ENCODE peak calls at places on chromosomes 11 and 22, in five cellular contexts. One of them, this sample, is unnamed.

GRCh38 chr11:73528877-73529530 is 68.9 kb downstream of the FAM168A start:
- DNase-seq in psoas muscle: no peak
- DNase-seq in left ventricle myocardium inferior: no peak
- DNase-seq in tibial artery: no peak
- DNase-seq in pancreas: peak; percentile 17
- DNase-seq in this sample: no peak

GRCh38 chr22:29626497-29627195 is 23.2 kb downstream of the NF2 start:
- DNase-seq in psoas muscle: no peak
- DNase-seq in left ventricle myocardium inferior: no peak
- DNase-seq in tibial artery: no peak
- DNase-seq in pancreas: no peak
- DNase-seq in this sample: no peak

GRCh38 chr11:112129656-112130055 is 34.2 kb downstream of the IL18 start:
- DNase-seq in psoas muscle: no peak
- DNase-seq in left ventricle myocardium inferior: no peak
- DNase-seq in tibial artery: no peak
- DNase-seq in pancreas: no peak
- DNase-seq in this sample: no peak

GRCh38 chr11:10019906-10020682 is 273.9 kb downstream of the SBF2 start:
- DNase-seq in psoas muscle: no peak
- DNase-seq in left ventricle myocardium inferior: no peak
- DNase-seq in tibial artery: no peak
- DNase-seq in pancreas: no peak
- DNase-seq in this sample: no peak

GRCh38 chr11:114848027-114848426 is 169.7 kb downstream of the NXPE2 start:
- DNase-seq in psoas muscle: no peak
- DNase-seq in left ventricle myocardium inferior: no peak
- DNase-seq in tibial artery: no peak
- DNase-seq in pancreas: no peak
- DNase-seq in this sample: no peak

GRCh38 chr22:46661221-46661851 is 41.1 kb downstream of the GRAMD4 start:
- DNase-seq in psoas muscle: no peak
- DNase-seq in left ventricle myocardium inferior: no peak
- DNase-seq in tibial artery: no peak
- DNase-seq in pancreas: no peak
- DNase-seq in this sample: no peak

GRCh38 chr11:44940424-44940823 is 10.3 kb downstream of the TP53I11 start:
- DNase-seq in psoas muscle: no peak
- DNase-seq in left ventricle myocardium inferior: no peak
- DNase-seq in tibial artery: no peak
- DNase-seq in pancreas: no peak
- DNase-seq in this sample: no peak

GRCh38 chr11:108199446-108200321 is 22.8 kb downstream of the NPAT start:
- DNase-seq in psoas muscle: no peak
- DNase-seq in left ventricle myocardium inferior: no peak
- DNase-seq in tibial artery: no peak
- DNase-seq in pancreas: no peak
- DNase-seq in this sample: no peak

GRCh38 chr22:37601540-37602442 is 6.8 kb upstream of the GGA1 start:
- DNase-seq in psoas muscle: no peak
- DNase-seq in left ventricle myocardium inferior: no peak
- DNase-seq in tibial artery: no peak
- DNase-seq in pancreas: peak; percentile 86
- DNase-seq in this sample: peak; percentile 56

GRCh38 chr11:75380716-75381420 is 18.4 kb upstream of the RPS3 start:
- DNase-seq in psoas muscle: no peak
- DNase-seq in left ventricle myocardium inferior: no peak
- DNase-seq in tibial artery: no peak
- DNase-seq in pancreas: peak; percentile 21
- DNase-seq in this sample: peak; percentile 48

GRCh38 chr22:32020117-32020516 is 22.9 kb upstream of the SLC5A1 start:
- DNase-seq in psoas muscle: no peak
- DNase-seq in left ventricle myocardium inferior: no peak
- DNase-seq in tibial artery: no peak
- DNase-seq in pancreas: no peak
- DNase-seq in this sample: no peak

GRCh38 chr11:74010306-74010981 is 1.6 kb upstream of the UCP3 start:
- DNase-seq in psoas muscle: no peak
- DNase-seq in left ventricle myocardium inferior: no peak
- DNase-seq in tibial artery: no peak
- DNase-seq in pancreas: no peak
- DNase-seq in this sample: no peak

GRCh38 chr11:108093128-108093904 is 28.1 kb upstream of the ACAT1 start:
- DNase-seq in psoas muscle: no peak
- DNase-seq in left ventricle myocardium inferior: no peak
- DNase-seq in tibial artery: no peak
- DNase-seq in pancreas: no peak
- DNase-seq in this sample: no peak

GRCh38 chr11:94007426-94007825 is 13.7 kb upstream of the HEPHL1 start:
- DNase-seq in psoas muscle: no peak
- DNase-seq in left ventricle myocardium inferior: no peak
- DNase-seq in tibial artery: no peak
- DNase-seq in pancreas: no peak
- DNase-seq in this sample: no peak

GRCh38 chr11:94011478-94011877 is 9.7 kb upstream of the HEPHL1 start:
- DNase-seq in psoas muscle: no peak
- DNase-seq in left ventricle myocardium inferior: no peak
- DNase-seq in tibial artery: no peak
- DNase-seq in pancreas: no peak
- DNase-seq in this sample: no peak

GRCh38 chr11:94007906-94008305 is 13.2 kb upstream of the HEPHL1 start:
- DNase-seq in psoas muscle: no peak
- DNase-seq in left ventricle myocardium inferior: no peak
- DNase-seq in tibial artery: no peak
- DNase-seq in pancreas: no peak
- DNase-seq in this sample: no peak

GRCh38 chr11:94010136-94010535 is 11.0 kb upstream of the HEPHL1 start:
- DNase-seq in psoas muscle: no peak
- DNase-seq in left ventricle myocardium inferior: no peak
- DNase-seq in tibial artery: no peak
- DNase-seq in pancreas: no peak
- DNase-seq in this sample: no peak
- TF ChIP-seq CTCF in psoas muscle: no peak
- TF ChIP-seq CTCF in left ventricle myocardium inferior: no peak
- TF ChIP-seq CTCF in tibial artery: no peak
- TF ChIP-seq CTCF in pancreas: no peak
- TF ChIP-seq CTCF in this sample: no peak

DNA sequence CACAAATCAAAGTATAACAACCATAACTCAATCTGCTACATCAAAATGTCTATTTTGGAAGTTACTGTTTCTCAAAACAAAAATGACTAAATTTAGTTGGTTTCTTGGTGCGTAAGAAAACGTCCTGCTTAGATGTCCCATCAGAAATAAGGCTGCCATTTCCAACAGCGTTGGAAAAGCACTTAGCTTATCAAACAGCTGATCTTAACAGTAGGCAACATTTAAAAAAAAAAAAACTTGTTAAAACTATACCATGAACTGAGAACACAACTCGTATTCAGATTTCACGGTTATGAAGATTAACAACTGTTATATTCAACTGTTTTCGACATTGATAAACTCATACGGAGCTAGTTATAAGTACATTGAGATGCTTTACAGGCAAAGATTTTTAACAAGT is 2.4 kb downstream of the CEP57 start:
- DNase-seq in psoas muscle: no peak
- DNase-seq in left ventricle myocardium inferior: no peak
- DNase-seq in tibial artery: no peak
- DNase-seq in pancreas: no peak
- DNase-seq in this sample: no peak
- H3K27ac ChIP-seq in psoas muscle: no peak overlapping the region
- H3K27ac ChIP-seq in left ventricle myocardium inferior: no peak overlapping the region
- H3K27ac ChIP-seq in tibial artery: no peak overlapping the region
- H3K27ac ChIP-seq in pancreas: no peak overlapping the region
- H3K27ac ChIP-seq in this sample: no peak overlapping the region

DNA sequence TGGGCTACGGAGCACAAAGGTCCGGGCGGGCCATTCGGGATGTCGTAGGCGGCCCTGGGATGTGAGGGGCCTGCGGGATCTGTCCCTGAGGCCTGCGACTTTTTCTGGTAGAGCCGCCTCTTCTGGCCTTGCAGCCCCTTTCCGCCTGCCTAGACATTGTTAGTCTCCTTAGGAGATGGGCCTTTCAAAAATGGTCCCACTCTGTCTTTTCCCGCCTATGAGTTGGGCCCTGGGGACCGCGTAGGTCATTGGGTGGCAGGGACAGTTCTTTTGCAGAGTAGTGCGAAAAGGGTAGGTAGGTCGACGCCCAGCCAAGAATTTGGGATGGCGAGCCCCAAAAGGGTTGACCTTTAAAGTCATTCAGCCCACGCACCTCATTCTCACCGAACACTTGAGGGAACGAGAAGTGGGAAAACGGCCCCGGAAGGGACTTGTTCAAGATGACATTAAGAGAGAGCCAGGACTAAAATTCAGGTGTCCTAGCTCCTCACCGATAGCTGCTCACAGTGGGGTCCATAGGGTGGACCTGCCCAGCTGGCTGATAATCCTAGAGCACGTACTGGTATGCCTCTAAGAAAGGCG is 785 bp downstream of the OTUB1 start:
- DNase-seq in psoas muscle: no peak
- DNase-seq in left ventricle myocardium inferior: no peak
- DNase-seq in tibial artery: no peak
- DNase-seq in pancreas: no peak
- DNase-seq in this sample: no peak
- H3K36me3 ChIP-seq in psoas muscle: no peaks in the 10 kb centered on the region
- H3K36me3 ChIP-seq in left ventricle myocardium inferior: peaks cover 30% of the 10 kb centered on the region
- H3K36me3 ChIP-seq in tibial artery: peaks cover 12% of the 10 kb centered on the region
- H3K36me3 ChIP-seq in pancreas: peaks cover 12% of the 10 kb centered on the region
- H3K36me3 ChIP-seq in this sample: no peaks in the 10 kb centered on the region

GRCh38 chr11:8899119-8899753 is 11.8 kb upstream of the AKIP1 start:
- DNase-seq in psoas muscle: no peak
- DNase-seq in left ventricle myocardium inferior: no peak
- DNase-seq in tibial artery: no peak
- DNase-seq in pancreas: no peak
- DNase-seq in this sample: no peak
- TF ChIP-seq CTCF in psoas muscle: no peak
- TF ChIP-seq CTCF in left ventricle myocardium inferior: no peak
- TF ChIP-seq CTCF in tibial artery: no peak
- TF ChIP-seq CTCF in pancreas: no peak
- TF ChIP-seq CTCF in this sample: no peak